ENCODE peak calls at places on chromosomes 6 and 20, in nine cellular contexts. J is nephron progenitor cell; A is psoas muscle; U is fibroblast of mammary gland; W is OCI-LY7; L is IMR-90; Y is stimulated activated CD8-positive, alpha-beta memory T cell treated with anti-CD3 and anti-CD28 coated beads, Interleukin-4, amount 100 ng/mL, for 1 hour; M is transverse colon; G is Panc1. T is an unnamed sample.

GRCh38 chr20:31861346-31862156 is 8.8 kb downstream of the DUSP15 start:
- DNase-seq in G (no peak), A (peak), W (peak), M (peak), U (no peak), Y (peak), J (peak), L (peak), T (peak)

GRCh38 chr20:63831696-63832686 is 927 bp upstream of the ZBTB46 start:
- DNase-seq in W (no peak), G (no peak), Y (no peak), J (peak), A (peak), U (no peak), L (no peak), M (peak), T (no peak)

GRCh38 chr6:146891615-146892265 is 293.0 kb downstream of the ADGB start:
- DNase-seq in A (no peak), L (peak), G (no peak), Y (no peak), W (no peak), J (no peak), M (no peak), U (peak), T (no peak)

GRCh38 chr20:62799873-62800272 is 3.6 kb downstream of the MRGBP start:
- DNase-seq in U (no peak), A (no peak), Y (no peak), J (no peak), L (no peak), W (no peak), M (no peak), G (no peak), T (no peak)

GRCh38 chr6:158481612-158482473 is 78.0 kb upstream of the TMEM181 start:
- DNase-seq in G (peak), Y (no peak), M (no peak), J (no peak), A (no peak), W (no peak), U (peak), L (peak), T (no peak)

GRCh38 chr6:45479834-45480696 is 102.3 kb upstream of the SUPT3H start:
- DNase-seq in W (no peak), U (peak), Y (no peak), J (no peak), L (peak), G (no peak), M (no peak), A (no peak), T (peak)

GRCh38 chr20:35454881-35455609 is at the start of gene CEP250:
- DNase-seq in A (peak), L (peak), M (peak), G (peak), U (peak), Y (peak), W (peak), J (peak), T (peak)

GRCh38 chr20:10711903-10712373 is 38.1 kb upstream of the JAG1 start:
- DNase-seq in J (no peak), Y (no peak), G (no peak), M (no peak), A (no peak), U (no peak), W (no peak), L (no peak), T (no peak)

GRCh38 chr6:118542184-118542952 is 5.7 kb upstream of the PLN start:
- DNase-seq in U (peak), J (no peak), L (peak), M (no peak), Y (no peak), G (no peak), A (no peak), W (no peak), T (no peak)

GRCh38 chr6:152054441-152054840 is 247.0 kb downstream of the ESR1 start:
- DNase-seq in Y (no peak), J (no peak), L (no peak), W (no peak), G (no peak), U (peak), A (no peak), M (no peak), T (no peak)

GRCh38 chr6:143964667-143965066 is 43.4 kb downstream of the PLAGL1 start:
- DNase-seq in L (peak), J (no peak), A (no peak), U (no peak), Y (no peak), W (no peak), G (no peak), M (no peak), T (no peak)

GRCh38 chr20:23441850-23442313 is 2.4 kb downstream of the CSTL1 start:
- DNase-seq in J (peak), L (peak), A (peak), U (peak), M (peak), Y (peak), W (peak), G (peak), T (peak)

GRCh38 chr6:36221674-36222073 is 25.1 kb downstream of the BRPF3 start:
- DNase-seq in Y (no peak), J (no peak), L (no peak), A (no peak), U (no peak), G (no peak), W (no peak), M (no peak), T (no peak)

GRCh38 chr6:117615981-117616961 is 14.0 kb upstream of the GOPC start:
- DNase-seq in M (no peak), A (no peak), U (no peak), L (peak), W (no peak), J (no peak), Y (no peak), G (no peak), T (no peak)

T was measured in MV-4-11.